ENCODE peak calls at places on chromosomes 3 and 15, in seven cellular contexts. I is psoas muscle, Z is AG04450, Y is small intestine, N is sigmoid colon, P is ovary, L is neuronal stem cell. G is an unnamed sample.

GRCh38 chr3:48058089-48058488 is 41.9 kb upstream of the MAP4 start:
- DNase-seq in Z (no peak), Y (no peak), L (no peak), I (no peak), N (no peak), P (no peak), G (no peak)

GRCh38 chr3:187673012-187673411 is 2.8 kb upstream of the SST start:
- DNase-seq in N (no peak), P (no peak), Z (no peak), L (no peak), Y (no peak), I (no peak), G (no peak)

GRCh38 chr3:19213608-19214220 is 65.4 kb downstream of the KCNH8 start:
- DNase-seq in N (no peak), Y (no peak), P (no peak), Z (no peak), I (no peak), L (no peak), G (no peak)

GRCh38 chr3:1251282-1252060 is 158.6 kb downstream of the CNTN6 start:
- DNase-seq in Y (peak; percentile 0), N (no peak), L (no peak), P (no peak), Z (no peak), I (no peak), G (no peak)

GRCh38 chr3:42593635-42594034 is 3.0 kb downstream of the SS18L2 start:
- DNase-seq in Y (no peak), Z (no peak), I (no peak), L (no peak), P (no peak), N (no peak), G (no peak)

GRCh38 chr15:25716414-25717102 is 146.6 kb downstream of the ATP10A start:
- DNase-seq in I (no peak), Y (no peak), P (no peak), Z (no peak), N (peak; percentile 57), L (no peak), G (no peak)

GRCh38 chr3:15428539-15428938 is 1.1 kb downstream of the EAF1 start:
- DNase-seq in Y (peak; percentile 20), N (no peak), I (no peak), L (no peak), Z (no peak), P (no peak), G (no peak)

GRCh38 chr3:188452158-188452772 is 298.3 kb downstream of the LPP start:
- DNase-seq in L (no peak), I (no peak), P (no peak), N (no peak), Y (no peak), Z (no peak), G (no peak)

GRCh38 chr15:61034793-61035710 is 194.1 kb downstream of the RORA start:
- DNase-seq in Y (no peak), L (no peak), I (no peak), Z (no peak), P (no peak), N (no peak), G (no peak)

GRCh38 chr3:149816986-149817385 is 4.0 kb downstream of the RNF13 start:
- DNase-seq in I (no peak), Z (no peak), L (no peak), Y (no peak), N (no peak), P (no peak), G (no peak)

GRCh38 chr3:157135671-157136396 is 24.1 kb downstream of the CCNL1 start:
- DNase-seq in P (peak; percentile 51), L (no peak), Z (no peak), I (no peak), Y (peak; percentile 66), N (no peak), G (no peak)

GRCh38 chr3:154244644-154245043 is 79.6 kb downstream of the DHX36 start:
- DNase-seq in Z (no peak), L (no peak), P (no peak), I (no peak), N (no peak), Y (no peak), G (no peak)

GRCh38 chr3:105362021-105362665 is 4.6 kb upstream of the ALCAM start:
- DNase-seq in I (no peak), L (no peak), Z (no peak), N (no peak), Y (no peak), P (no peak), G (no peak)

GRCh38 chr15:65862682-65863081 is 6.6 kb upstream of the RAB11A start:
- DNase-seq in L (peak; percentile 38), N (no peak), Y (peak; percentile 60), I (no peak), P (no peak), Z (no peak), G (no peak)

GRCh38 chr3:195908439-195909293 is at the start of gene TNK2:
- DNase-seq in I (peak; percentile 36), L (no peak), N (peak; percentile 72), Z (no peak), P (no peak), Y (no peak), G (no peak)

GRCh38 chr3:196431193-196432136 is 762 bp downstream of the UBXN7 start:
- DNase-seq in Y (peak; percentile 50), Z (no peak), I (peak; percentile 45), L (peak; percentile 5), P (peak; percentile 38), N (peak; percentile 65), G (peak; percentile 74)

GRCh38 chr3:181711325-181712135 is at the start of gene SOX2:
- DNase-seq in N (peak; percentile 79), Y (peak; percentile 9), P (no peak), Z (no peak), L (peak; percentile 95), I (peak; percentile 56), G (no peak)

GRCh38 chr3:132593950-132594328 is 3.1 kb upstream of the ACKR4 start:
- DNase-seq in Y (no peak), Z (peak; percentile 42), I (no peak), P (no peak), N (no peak), L (no peak), G (no peak)

GRCh38 chr3:53534996-53535395 is 40.6 kb downstream of the CACNA1D start:
- DNase-seq in L (no peak), P (no peak), I (no peak), Z (no peak), N (no peak), Y (no peak), G (no peak)

GRCh38 chr15:66454143-66454542 is 43.4 kb downstream of the SNAPC5 start:
- DNase-seq in P (no peak), Y (no peak), L (no peak), I (no peak), Z (no peak), N (no peak), G (no peak)

GRCh38 chr15:34855397-34855796 is 60.0 kb upstream of the ACTC1 start:
- DNase-seq in P (no peak), I (no peak), L (no peak), Z (peak; percentile 16), Y (no peak), N (no peak), G (no peak)

GRCh38 chr3:104606812-104607211 is 759.9 kb upstream of the ALCAM start:
- DNase-seq in N (no peak), L (no peak), Z (no peak), I (no peak), Y (no peak), P (no peak), G (no peak)

GRCh38 chr3:111472556-111472955 is 69.4 kb upstream of the CD96 start:
- DNase-seq in Z (no peak), Y (no peak), N (no peak), I (no peak), L (no peak), P (no peak), G (no peak)

GRCh38 chr3:133840767-133841166 is 35.2 kb downstream of the SRPRB start:
- DNase-seq in Y (no peak), I (no peak), L (no peak), Z (no peak), P (no peak), N (peak; percentile 45), G (no peak)

GRCh38 chr3:81776643-81777042 is 15.2 kb upstream of the GBE1 start:
- DNase-seq in I (no peak), P (no peak), Z (no peak), Y (no peak), L (no peak), N (no peak), G (no peak)

GRCh38 chr15:76998661-76999285 is 3.8 kb downstream of the PSTPIP1 start:
- DNase-seq in Z (no peak), I (no peak), L (no peak), P (no peak), N (no peak), Y (no peak), G (no peak)

GRCh38 chr15:86691091-86691490 is 611.4 kb downstream of the AGBL1 start:
- DNase-seq in Y (peak; percentile 28), P (no peak), I (no peak), L (no peak), Z (no peak), N (no peak), G (no peak)

GRCh38 chr3:13106308-13106970 is 33.2 kb upstream of the IQSEC1 start:
- DNase-seq in P (no peak), Z (no peak), N (peak; percentile 17), Y (no peak), L (no peak), I (no peak), G (no peak)
- H3K4me3 ChIP-seq in P (no peak overlapping the region), Z (no peak overlapping the region), N (no peak overlapping the region), Y (no peak overlapping the region), L (no peak overlapping the region), I (no peak overlapping the region), G (no peak overlapping the region)

DNA sequence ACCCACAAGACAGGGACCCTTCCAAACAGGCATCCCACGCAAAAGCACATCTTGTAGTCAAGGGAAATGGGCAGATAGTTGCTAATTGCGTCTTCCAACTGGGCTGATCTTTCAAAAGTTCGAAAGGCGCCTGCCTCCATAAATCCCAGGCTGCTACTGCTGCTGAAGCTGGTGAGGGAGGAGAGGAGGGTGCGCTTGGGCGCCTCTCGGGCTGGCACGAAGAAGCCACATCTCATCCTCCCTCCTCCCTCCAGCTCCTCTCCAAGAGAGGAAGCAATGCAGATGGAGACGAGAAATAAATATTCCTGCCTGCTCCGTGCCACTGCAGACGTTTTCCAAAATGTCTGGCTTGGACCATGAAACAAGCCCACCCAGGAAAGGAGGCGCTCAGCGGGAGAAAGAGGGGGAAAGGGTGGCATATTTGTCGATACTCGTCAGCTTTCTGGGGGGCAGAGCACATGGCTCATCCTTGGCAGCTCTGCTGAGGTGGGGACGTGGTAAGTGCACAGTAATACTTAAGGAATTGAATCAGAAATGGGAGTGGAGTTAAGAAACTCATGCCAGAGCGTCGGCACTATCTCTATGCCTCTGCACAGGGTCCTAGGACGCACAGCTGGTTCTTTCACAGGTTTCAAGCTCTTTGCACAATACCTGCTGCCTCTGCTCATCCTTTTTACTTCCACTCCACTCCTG is 88.9 kb upstream of the FEZF2 start:
- DNase-seq in Z (no peak), P (no peak), I (no peak), L (no peak), Y (no peak), N (no peak), G (no peak)
- H3K4me3 ChIP-seq in Z (no peak overlapping the region), P (no peak overlapping the region), I (no peak overlapping the region), L (no peak overlapping the region), Y (no peak overlapping the region), N (no peak overlapping the region), G (no peak overlapping the region)

GRCh38 chr3:137163958-137164357 is 206.2 kb downstream of the IL20RB start:
- DNase-seq in Z (no peak), I (no peak), L (no peak), P (no peak), N (no peak), Y (no peak), G (no peak)
- H3K4me3 ChIP-seq in Z (no peak overlapping the region), I (peak overlapping the region; percentile 13), L (no peak overlapping the region), P (no peak overlapping the region), N (peak overlapping the region; percentile 11), Y (no peak overlapping the region), G (no peak overlapping the region)

GRCh38 chr3:160562952-160563351 is 2.4 kb downstream of the KPNA4 start:
- DNase-seq in P (no peak), Z (no peak), N (no peak), L (no peak), Y (no peak), I (no peak), G (no peak)
- H3K4me3 ChIP-seq in P (no peak overlapping the region), Z (peak overlapping the region; percentile 76), N (no peak overlapping the region), L (no peak overlapping the region), Y (no peak overlapping the region), I (peak overlapping the region; percentile 93), G (peak overlapping the region; percentile 89)

G was measured in SK-N-MC.